ENCODE peak calls at places on chromosomes 4 and X, in nine cellular contexts. B is kidney; T is heart right ventricle; D is thyroid gland; Q is pancreas; K is HCT116; M is DND-41; N is astrocyte; V is CD4-positive, alpha-beta memory T cell. X is an unnamed sample.

GRCh38 chrX:72100824-72101351 is 30.8 kb downstream of the RTL5 start:
- DNase-seq in B (no peak), T (no peak), D (no peak), Q (no peak), K (no peak), M (peak; percentile 62), N (no peak), V (peak; percentile 89), X (no peak)

GRCh38 chr4:117560329-117560728 is 474.0 kb upstream of the NDST3 start:
- DNase-seq in B (no peak), T (no peak), D (no peak), Q (no peak), K (peak; percentile 7), M (no peak), N (peak; percentile 29), V (no peak), X (peak; percentile 32)

GRCh38 chrX:144494069-144494468 is 610.2 kb downstream of the UBE2NL start:
- DNase-seq in B (no peak), T (no peak), D (no peak), Q (no peak), K (no peak), M (no peak), N (no peak), V (no peak), X (no peak)

GRCh38 chr4:156443488-156443887 is 489.8 kb upstream of the CTSO start:
- DNase-seq in B (no peak), T (no peak), D (no peak), Q (no peak), K (no peak), M (no peak), N (no peak), V (no peak), X (no peak)

GRCh38 chrX:8731579-8732395 is at the start of gene ANOS1:
- DNase-seq in B (peak; percentile 81), T (peak; percentile 74), D (peak; percentile 89), Q (peak; percentile 27), K (no peak), M (no peak), N (peak; percentile 47), V (no peak), X (no peak)

GRCh38 chrX:51608071-51608470 is 10.6 kb downstream of the CENPVL3 start:
- DNase-seq in B (no peak), T (no peak), D (no peak), Q (no peak), K (no peak), M (no peak), N (peak; percentile 45), V (no peak), X (no peak)

GRCh38 chrX:18885317-18886004 is 98.5 kb downstream of the PHKA2 start:
- DNase-seq in B (no peak), T (no peak), D (peak; percentile 12), Q (no peak), K (no peak), M (no peak), N (peak; percentile 45), V (no peak), X (no peak)

GRCh38 chrX:20393944-20394343 is 127.2 kb upstream of the RPS6KA3 start:
- DNase-seq in B (no peak), T (no peak), D (no peak), Q (no peak), K (no peak), M (no peak), N (no peak), V (no peak), X (no peak)

GRCh38 chr4:98626350-98626749 is 32.1 kb downstream of the TSPAN5 start:
- DNase-seq in B (no peak), T (no peak), D (peak; percentile 15), Q (no peak), K (peak; percentile 92), M (no peak), N (peak; percentile 96), V (no peak), X (no peak)

GRCh38 chr4:8173641-8174242 is 15.1 kb upstream of the ABLIM2 start:
- DNase-seq in B (no peak), T (no peak), D (no peak), Q (no peak), K (no peak), M (no peak), N (no peak), V (no peak), X (peak; percentile 2)

GRCh38 chr4:98851806-98852205 is 77.1 kb downstream of the EIF4E start:
- DNase-seq in B (no peak), T (no peak), D (no peak), Q (no peak), K (no peak), M (no peak), N (peak; percentile 25), V (no peak), X (peak; percentile 19)

GRCh38 chr4:84852081-84852480 is 114.4 kb downstream of the WDFY3 start:
- DNase-seq in B (no peak), T (no peak), D (no peak), Q (no peak), K (peak; percentile 22), M (no peak), N (peak; percentile 36), V (no peak), X (peak; percentile 97)

GRCh38 chrX:40272786-40273185 is 175.0 kb upstream of the BCOR start:
- DNase-seq in B (no peak), T (no peak), D (no peak), Q (no peak), K (no peak), M (no peak), N (no peak), V (no peak), X (no peak)

DNA sequence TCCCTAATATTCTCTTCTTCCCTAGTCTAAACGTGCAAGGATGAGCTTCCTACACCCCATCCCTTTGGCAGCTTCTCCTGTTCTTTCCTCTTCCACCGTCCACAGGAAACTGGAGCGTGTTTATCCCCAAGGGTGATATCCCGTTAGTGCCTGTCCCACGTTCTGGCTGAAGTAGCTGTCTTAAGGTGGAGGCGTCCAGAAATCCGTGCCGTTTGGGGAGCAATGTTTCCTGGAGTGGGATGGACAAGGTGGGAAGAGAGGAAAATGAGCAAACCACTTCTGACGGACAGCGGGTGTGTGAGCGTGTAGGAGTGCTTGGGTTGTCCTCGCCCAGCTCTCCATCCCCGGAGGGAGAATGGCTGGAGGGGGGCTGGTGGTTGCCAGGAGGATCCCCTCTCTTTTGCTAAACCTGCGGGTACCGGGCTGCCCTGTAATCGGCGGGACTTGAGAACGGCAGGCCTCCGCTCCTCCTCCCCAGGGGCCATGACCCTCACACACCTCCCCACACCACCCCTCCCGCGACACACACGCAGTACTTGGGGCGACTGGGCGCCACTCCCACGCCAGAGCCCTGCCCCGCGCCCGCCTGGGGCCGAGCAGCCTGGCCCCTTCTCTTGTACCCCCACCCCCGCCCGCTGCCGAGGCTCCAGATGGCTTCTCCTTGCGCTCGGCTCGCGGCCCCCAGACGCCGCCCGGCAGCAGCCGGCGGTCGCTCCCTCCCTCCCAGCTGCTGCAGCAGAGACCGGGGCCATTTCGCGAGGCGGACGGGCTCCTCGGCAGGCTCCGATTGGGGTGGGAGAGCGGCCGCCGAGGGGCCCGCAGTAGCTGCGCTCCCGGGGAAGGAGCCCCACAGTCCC is 13.9 kb upstream of the PRDM8 start:
- DNase-seq in B (peak; percentile 81), T (no peak), D (no peak), Q (no peak), K (no peak), M (no peak), N (no peak), V (peak; percentile 68), X (no peak)
- H3K4me1 ChIP-seq in B (peaks cover 13% of the 10 kb centered on the region), T (peaks cover 34% of the 10 kb centered on the region), D (peaks cover 29% of the 10 kb centered on the region), Q (peaks cover 9% of the 10 kb centered on the region), K (peaks cover 13% of the 10 kb centered on the region), M (peaks cover 52% of the 10 kb centered on the region), N (peaks cover 9% of the 10 kb centered on the region), V (peaks cover 50% of the 10 kb centered on the region), X (no peaks in the 10 kb centered on the region)

DNA sequence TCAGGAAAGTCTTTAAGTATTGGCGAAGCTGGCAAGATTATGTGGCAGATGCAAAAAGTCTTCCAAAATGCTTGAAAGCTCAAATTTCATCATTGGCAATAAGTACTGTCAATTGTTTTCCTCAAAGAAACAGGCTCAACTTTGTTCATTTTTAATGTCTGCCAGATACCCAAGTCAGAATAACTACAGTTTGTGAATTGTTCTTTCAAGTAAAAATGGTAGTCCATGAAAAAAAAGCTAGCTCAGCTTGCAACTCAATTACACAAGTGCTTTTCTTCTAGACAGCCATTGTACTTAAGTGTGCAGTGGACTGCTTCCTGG is 70.5 kb downstream of the AFF1 start:
- DNase-seq in B (no peak), T (no peak), D (no peak), Q (no peak), K (no peak), M (no peak), N (no peak), V (no peak), X (peak; percentile 34)
- H3K4me3 ChIP-seq in B (peak overlapping the region; percentile 95), T (peak overlapping the region; percentile 81), D (no peak overlapping the region), Q (no peak overlapping the region), K (peak overlapping the region; percentile 94), M (peak overlapping the region; percentile 68), N (peak overlapping the region; percentile 96), V (no peak overlapping the region), X (peak overlapping the region; percentile 88)

DNA sequence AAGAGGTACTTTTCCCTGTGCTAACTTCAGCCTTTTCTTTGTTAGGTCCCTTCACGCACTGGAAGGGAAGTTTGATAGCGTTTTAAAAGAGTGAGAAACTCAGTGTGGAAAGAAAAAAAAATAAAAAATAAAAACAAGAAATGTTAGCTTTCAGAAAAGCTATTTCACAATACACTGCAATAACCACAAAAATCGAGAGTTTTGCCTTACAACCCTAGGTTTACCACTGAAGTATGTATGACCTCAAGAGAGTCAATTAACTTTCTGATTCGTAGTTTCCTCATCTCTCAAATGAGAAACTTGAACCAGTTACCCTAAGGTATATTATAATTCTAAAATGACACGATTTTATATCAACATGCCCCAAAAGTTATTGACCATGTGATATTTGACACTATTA is 93.9 kb upstream of the JADE1 start:
- DNase-seq in B (no peak), T (no peak), D (no peak), Q (no peak), K (no peak), M (no peak), N (peak; percentile 53), V (no peak), X (no peak)
- H3K27ac ChIP-seq in B (no peak overlapping the region), T (no peak overlapping the region), D (peak overlapping the region; percentile 73), Q (no peak overlapping the region), K (no peak overlapping the region), M (no peak overlapping the region), N (no peak overlapping the region), V (no peak overlapping the region), X (no peak overlapping the region)

DNA sequence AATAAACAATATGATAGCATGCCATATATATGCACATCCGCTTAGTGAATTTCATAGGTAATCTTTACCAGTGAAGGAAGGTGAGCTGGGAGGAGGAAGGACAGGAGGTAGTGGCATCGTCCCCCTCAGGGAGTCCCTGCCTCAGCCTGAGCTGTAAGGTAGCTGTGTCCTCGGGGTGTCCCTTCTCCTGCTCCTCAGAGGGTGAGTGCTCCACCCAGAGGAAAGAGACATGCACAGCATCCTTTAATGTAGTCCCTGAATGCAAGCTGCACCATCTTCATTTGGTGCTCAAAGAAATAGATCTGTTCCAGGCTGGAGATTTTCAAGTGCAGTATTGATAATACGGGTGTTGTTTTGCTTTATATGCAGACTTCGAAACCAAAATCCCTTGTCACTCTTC is 330.4 kb upstream of the SFRP2 start:
- DNase-seq in B (no peak), T (no peak), D (no peak), Q (no peak), K (no peak), M (no peak), N (no peak), V (no peak), X (no peak)
- H3K4me1 ChIP-seq in B (no peaks in the 10 kb centered on the region), T (no peaks in the 10 kb centered on the region), D (no peaks in the 10 kb centered on the region), Q (no peaks in the 10 kb centered on the region), K (peaks cover 9% of the 10 kb centered on the region), M (no peaks in the 10 kb centered on the region), N (peaks cover 2% of the 10 kb centered on the region), V (no peaks in the 10 kb centered on the region), X (no peaks in the 10 kb centered on the region)